ENCODE peak calls at places on chromosome 12, in four cellular contexts. One of them, this sample, is unnamed.

GRCh38 chr12:93237235-93237915 is 140.3 kb upstream of the NUDT4 start:
- DNase-seq in HepG2: peak
- DNase-seq in A549: no peak
- DNase-seq in HCT116: no peak
- DNase-seq in this sample: peak

GRCh38 chr12:2940564-2940963 is 18.6 kb upstream of the TEAD4 start:
- DNase-seq in HepG2: no peak
- DNase-seq in A549: no peak
- DNase-seq in HCT116: no peak
- DNase-seq in this sample: no peak

GRCh38 chr12:30457621-30458289 is 237.9 kb downstream of the IPO8 start:
- DNase-seq in HepG2: peak
- DNase-seq in A549: no peak
- DNase-seq in HCT116: peak
- DNase-seq in this sample: peak

GRCh38 chr12:127785535-127785934 is 481.4 kb upstream of the TMEM132C start:
- DNase-seq in HepG2: no peak
- DNase-seq in A549: no peak
- DNase-seq in HCT116: no peak
- DNase-seq in this sample: no peak

GRCh38 chr12:52238916-52239649 is 6.0 kb downstream of the KRT7 start:
- DNase-seq in HepG2: no peak
- DNase-seq in A549: no peak
- DNase-seq in HCT116: no peak
- DNase-seq in this sample: no peak

GRCh38 chr12:29519585-29520182 is 22.2 kb upstream of the OVCH1 start:
- DNase-seq in HepG2: peak
- DNase-seq in A549: peak
- DNase-seq in HCT116: peak
- DNase-seq in this sample: peak

GRCh38 chr12:15996948-15997347 is 85.8 kb downstream of the DERA start:
- DNase-seq in HepG2: no peak
- DNase-seq in A549: no peak
- DNase-seq in HCT116: no peak
- DNase-seq in this sample: no peak

GRCh38 chr12:116318738-116319050 is 41.2 kb upstream of the MED13L start:
- DNase-seq in HepG2: no peak
- DNase-seq in A549: no peak
- DNase-seq in HCT116: no peak
- DNase-seq in this sample: no peak

GRCh38 chr12:1047898-1048660 is 57.1 kb downstream of the ERC1 start:
- DNase-seq in HepG2: no peak
- DNase-seq in A549: no peak
- DNase-seq in HCT116: no peak
- DNase-seq in this sample: peak

GRCh38 chr12:58387199-58387598 is 445.8 kb downstream of the ATP23 start:
- DNase-seq in HepG2: no peak
- DNase-seq in A549: no peak
- DNase-seq in HCT116: peak
- DNase-seq in this sample: no peak

GRCh38 chr12:34347367-34347766 is 325.1 kb downstream of the ALG10 start:
- DNase-seq in HepG2: peak
- DNase-seq in A549: peak
- DNase-seq in HCT116: no peak
- DNase-seq in this sample: no peak

GRCh38 chr12:52171950-52172512 is 19.8 kb downstream of the KRT80 start:
- DNase-seq in HepG2: peak
- DNase-seq in A549: peak
- DNase-seq in HCT116: no peak
- DNase-seq in this sample: peak

GRCh38 chr12:69189378-69189978 is 49.9 kb upstream of the CPSF6 start:
- DNase-seq in HepG2: no peak
- DNase-seq in A549: no peak
- DNase-seq in HCT116: no peak
- DNase-seq in this sample: peak

GRCh38 chr12:47903151-47903611 is 1.6 kb downstream of the VDR start:
- DNase-seq in HepG2: no peak
- DNase-seq in A549: no peak
- DNase-seq in HCT116: no peak
- DNase-seq in this sample: peak

GRCh38 chr12:54215990-54216579 is 27.3 kb upstream of the SMUG1 start:
- DNase-seq in HepG2: no peak
- DNase-seq in A549: no peak
- DNase-seq in HCT116: no peak
- DNase-seq in this sample: peak

GRCh38 chr12:19704966-19705365 is 265.7 kb downstream of the AEBP2 start:
- DNase-seq in HepG2: no peak
- DNase-seq in A549: no peak
- DNase-seq in HCT116: no peak
- DNase-seq in this sample: no peak

GRCh38 chr12:46682148-46682547 is 143.6 kb downstream of the SLC38A4 start:
- DNase-seq in HepG2: no peak
- DNase-seq in A549: no peak
- DNase-seq in HCT116: no peak
- DNase-seq in this sample: no peak

GRCh38 chr12:110245278-110245868 is 35.7 kb upstream of the ATP2A2 start:
- DNase-seq in HepG2: peak
- DNase-seq in A549: no peak
- DNase-seq in HCT116: no peak
- DNase-seq in this sample: peak

GRCh38 chr12:108950991-108951739 is 69.7 kb downstream of the SVOP start:
- DNase-seq in HepG2: peak
- DNase-seq in A549: peak
- DNase-seq in HCT116: peak
- DNase-seq in this sample: peak

GRCh38 chr12:74449872-74450271 is 87.8 kb upstream of the ATXN7L3B start:
- DNase-seq in HepG2: no peak
- DNase-seq in A549: no peak
- DNase-seq in HCT116: peak
- DNase-seq in this sample: peak

GRCh38 chr12:11592484-11592883 is 57.0 kb upstream of the ETV6 start:
- DNase-seq in HepG2: no peak
- DNase-seq in A549: no peak
- DNase-seq in HCT116: no peak
- DNase-seq in this sample: no peak
- TF ChIP-seq MAX in HepG2: no peak
- TF ChIP-seq MAX in A549: no peak
- TF ChIP-seq MAX in HCT116: no peak
- TF ChIP-seq MAX in this sample: no peak

GRCh38 chr12:75959506-75959905 is 72.1 kb downstream of the PHLDA1 start:
- DNase-seq in HepG2: no peak
- DNase-seq in A549: no peak
- DNase-seq in HCT116: no peak
- DNase-seq in this sample: peak
- H3K4me3 ChIP-seq in HepG2: no peak
- H3K4me3 ChIP-seq in A549: no peak
- H3K4me3 ChIP-seq in HCT116: no peak
- H3K4me3 ChIP-seq in this sample: no peak

DNA sequence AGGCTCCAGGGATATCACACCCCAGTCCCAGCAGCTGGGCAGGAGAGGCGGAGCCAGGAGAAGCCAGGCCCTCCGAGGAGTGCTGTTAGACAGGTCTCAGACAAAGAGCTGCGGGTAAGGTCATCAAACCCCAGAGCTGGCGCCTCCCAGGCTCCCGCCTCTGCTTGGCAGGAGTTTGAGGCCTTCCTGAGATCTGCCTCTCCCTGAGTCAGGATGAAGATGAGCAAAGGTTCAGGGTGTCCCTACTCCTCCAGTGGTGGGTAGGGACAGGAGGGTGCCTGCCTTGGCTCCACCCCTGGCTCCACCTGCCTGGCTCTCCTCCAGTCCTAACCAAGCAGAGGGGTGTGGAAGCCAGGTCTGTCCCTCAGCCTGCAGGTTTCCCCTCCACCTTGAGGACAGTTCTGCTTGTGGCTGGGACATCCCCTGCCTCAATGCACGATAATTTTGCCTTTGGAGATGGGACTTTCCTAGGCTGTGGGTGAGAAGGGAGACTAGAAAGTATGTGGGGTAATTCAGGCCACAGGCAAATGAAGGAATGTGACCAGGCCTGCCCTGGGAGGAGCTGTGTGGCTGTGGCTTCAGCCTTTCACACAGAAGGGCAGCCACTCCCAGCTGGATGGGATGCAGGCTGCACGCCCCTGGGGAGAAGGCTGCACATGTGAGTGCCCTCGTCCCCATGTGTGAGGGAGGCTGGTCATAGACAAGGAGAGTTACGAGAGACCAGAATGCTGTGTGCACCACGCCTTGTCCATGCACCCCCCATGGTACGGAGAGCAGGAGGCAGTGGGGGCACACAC is 2.2 kb downstream of the PLEKHG6 start:
- DNase-seq in HepG2: no peak
- DNase-seq in A549: no peak
- DNase-seq in HCT116: no peak
- DNase-seq in this sample: no peak
- TF ChIP-seq POLR2A in HepG2: no peak
- TF ChIP-seq POLR2A in A549: no peak
- TF ChIP-seq POLR2A in HCT116: no peak
- TF ChIP-seq POLR2A in this sample: no peak

GRCh38 chr12:66011731-66012130 is 118.8 kb downstream of the LLPH start:
- DNase-seq in HepG2: no peak
- DNase-seq in A549: no peak
- DNase-seq in HCT116: no peak
- DNase-seq in this sample: no peak
- TF ChIP-seq MAX in HepG2: no peak
- TF ChIP-seq MAX in A549: no peak
- TF ChIP-seq MAX in HCT116: no peak
- TF ChIP-seq MAX in this sample: no peak

DNA sequence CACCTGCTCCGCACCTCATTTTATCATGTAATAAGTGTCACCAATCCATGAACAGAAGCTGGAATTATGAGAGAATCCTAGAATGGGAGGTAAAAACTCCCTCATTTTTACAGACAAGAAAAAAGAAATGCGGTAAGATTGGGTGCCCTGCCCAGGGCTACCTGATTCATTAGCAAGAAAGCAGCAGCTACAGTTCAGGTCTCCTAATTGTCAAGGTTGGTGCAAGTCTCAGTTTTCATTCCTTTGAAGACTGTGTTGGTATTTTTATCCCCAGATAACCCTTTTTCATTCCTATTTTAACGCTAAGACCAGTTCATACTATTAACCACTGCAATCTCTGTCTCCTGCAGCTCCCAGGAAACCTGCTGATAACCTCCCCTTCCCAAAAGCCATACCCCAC is 6.9 kb downstream of the DUSP6 start:
- DNase-seq in HepG2: no peak
- DNase-seq in A549: no peak
- DNase-seq in HCT116: no peak
- DNase-seq in this sample: no peak
- H3K4me3 ChIP-seq in HepG2: no peak
- H3K4me3 ChIP-seq in A549: no peak
- H3K4me3 ChIP-seq in HCT116: no peak
- H3K4me3 ChIP-seq in this sample: peak

DNA sequence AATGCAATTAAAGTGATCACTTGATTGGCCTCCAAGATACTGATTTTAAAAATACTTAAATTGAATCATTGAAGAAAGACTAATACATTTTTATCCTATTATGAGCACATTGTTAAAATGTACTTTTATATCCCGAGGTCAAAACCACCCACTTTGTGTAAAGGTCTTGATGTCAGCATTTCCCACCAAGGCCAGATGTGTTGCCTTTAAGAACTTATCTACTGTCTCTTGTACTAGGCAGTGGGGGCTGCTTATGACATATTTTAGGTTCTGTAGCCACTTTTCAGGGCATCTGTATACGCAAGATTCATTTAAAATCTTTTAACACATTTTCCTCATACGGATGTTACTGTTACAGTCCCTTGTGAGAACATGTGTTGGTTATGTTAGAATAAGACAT is 456.3 kb downstream of the ADAMTS20 start:
- DNase-seq in HepG2: no peak
- DNase-seq in A549: no peak
- DNase-seq in HCT116: no peak
- DNase-seq in this sample: no peak
- TF ChIP-seq POLR2A in HepG2: no peak
- TF ChIP-seq POLR2A in A549: no peak
- TF ChIP-seq POLR2A in HCT116: no peak
- TF ChIP-seq POLR2A in this sample: no peak

GRCh38 chr12:114986178-114986714 is 302.3 kb upstream of the TBX3 start:
- DNase-seq in HepG2: no peak
- DNase-seq in A549: no peak
- DNase-seq in HCT116: no peak
- DNase-seq in this sample: no peak

GRCh38 chr12:114981036-114981435 is 297.1 kb upstream of the TBX3 start:
- DNase-seq in HepG2: no peak
- DNase-seq in A549: no peak
- DNase-seq in HCT116: no peak
- DNase-seq in this sample: no peak

GRCh38 chr12:114984641-114985041 is 300.7 kb upstream of the TBX3 start:
- DNase-seq in HepG2: no peak
- DNase-seq in A549: no peak
- DNase-seq in HCT116: no peak
- DNase-seq in this sample: no peak

GRCh38 chr12:114986849-114987248 is 302.9 kb upstream of the TBX3 start:
- DNase-seq in HepG2: no peak
- DNase-seq in A549: no peak
- DNase-seq in HCT116: no peak
- DNase-seq in this sample: no peak

DNA sequence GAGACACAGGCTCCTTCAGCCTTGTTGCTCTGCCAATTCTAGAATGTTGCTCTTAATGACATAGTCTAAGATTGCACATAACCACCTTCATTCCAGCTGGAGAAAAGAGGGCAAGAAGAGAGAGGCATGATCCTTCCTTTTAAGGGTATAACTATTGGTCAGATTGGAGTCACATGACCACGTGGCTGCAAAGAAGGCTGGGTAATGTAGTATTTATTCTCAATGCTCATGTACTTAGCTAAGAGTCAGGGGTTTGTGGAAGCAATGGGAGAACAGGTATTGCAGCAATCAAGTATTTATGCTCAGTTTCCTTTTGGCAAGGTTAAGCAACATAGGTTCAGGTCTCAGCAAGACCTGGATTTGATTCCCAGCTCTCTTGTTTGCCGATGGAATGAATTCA is 298.8 kb upstream of the TBX3 start:
- DNase-seq in HepG2: no peak
- DNase-seq in A549: no peak
- DNase-seq in HCT116: no peak
- DNase-seq in this sample: peak
- TF ChIP-seq MAX in HepG2: no peak
- TF ChIP-seq MAX in A549: no peak
- TF ChIP-seq MAX in HCT116: no peak
- TF ChIP-seq MAX in this sample: peak

GRCh38 chr12:128811806-128812205 is 12.0 kb downstream of the SLC15A4 start:
- DNase-seq in HepG2: no peak
- DNase-seq in A549: no peak
- DNase-seq in HCT116: no peak
- DNase-seq in this sample: no peak
- H3K4me3 ChIP-seq in HepG2: no peak
- H3K4me3 ChIP-seq in A549: no peak
- H3K4me3 ChIP-seq in HCT116: no peak
- H3K4me3 ChIP-seq in this sample: no peak